ENCODE peak calls at places on chromosome 11, in nine cellular contexts. One of them, this sample, is unnamed.
A peak's percentile ranks its signal among the peaks of the same experiment; 100 is the strongest.

GRCh38 chr11:34168642-34169051 is 63.2 kb downstream of the NAT10 start:
- DNase-seq in fibroblast of lung: peak; percentile 69
- DNase-seq in progenitor cell of endocrine pancreas: no peak
- DNase-seq in psoas muscle: no peak
- DNase-seq in retinal pigment epithelial cell: no peak
- DNase-seq in AG10803: peak; percentile 30
- DNase-seq in Caco-2: no peak
- DNase-seq in bronchial epithelial cell: no peak
- DNase-seq in keratinocyte: no peak
- DNase-seq in this sample: no peak

GRCh38 chr11:114026355-114026754 is 33.2 kb upstream of the ZBTB16 start:
- DNase-seq in fibroblast of lung: peak; percentile 6
- DNase-seq in progenitor cell of endocrine pancreas: no peak
- DNase-seq in psoas muscle: no peak
- DNase-seq in retinal pigment epithelial cell: no peak
- DNase-seq in AG10803: no peak
- DNase-seq in Caco-2: peak; percentile 53
- DNase-seq in bronchial epithelial cell: peak; percentile 9
- DNase-seq in keratinocyte: no peak
- DNase-seq in this sample: peak; percentile 51

GRCh38 chr11:21820176-21820575 is 372.7 kb upstream of the ANO5 start:
- DNase-seq in fibroblast of lung: no peak
- DNase-seq in progenitor cell of endocrine pancreas: no peak
- DNase-seq in psoas muscle: no peak
- DNase-seq in retinal pigment epithelial cell: no peak
- DNase-seq in AG10803: no peak
- DNase-seq in Caco-2: no peak
- DNase-seq in bronchial epithelial cell: no peak
- DNase-seq in keratinocyte: no peak
- DNase-seq in this sample: no peak

GRCh38 chr11:132177106-132177505 is 806.7 kb downstream of the NTM start:
- DNase-seq in fibroblast of lung: peak; percentile 57
- DNase-seq in progenitor cell of endocrine pancreas: peak; percentile 23
- DNase-seq in psoas muscle: no peak
- DNase-seq in retinal pigment epithelial cell: peak; percentile 22
- DNase-seq in AG10803: peak; percentile 56
- DNase-seq in Caco-2: peak; percentile 43
- DNase-seq in bronchial epithelial cell: peak; percentile 53
- DNase-seq in keratinocyte: no peak
- DNase-seq in this sample: peak; percentile 81

GRCh38 chr11:7548659-7549283 is 35.0 kb downstream of the PPFIBP2 start:
- DNase-seq in fibroblast of lung: no peak
- DNase-seq in progenitor cell of endocrine pancreas: peak; percentile 26
- DNase-seq in psoas muscle: no peak
- DNase-seq in retinal pigment epithelial cell: no peak
- DNase-seq in AG10803: no peak
- DNase-seq in Caco-2: peak; percentile 70
- DNase-seq in bronchial epithelial cell: no peak
- DNase-seq in keratinocyte: no peak
- DNase-seq in this sample: peak; percentile 46

GRCh38 chr11:102062106-102062505 is 14.9 kb downstream of the CFAP300 start:
- DNase-seq in fibroblast of lung: no peak
- DNase-seq in progenitor cell of endocrine pancreas: no peak
- DNase-seq in psoas muscle: no peak
- DNase-seq in retinal pigment epithelial cell: no peak
- DNase-seq in AG10803: no peak
- DNase-seq in Caco-2: no peak
- DNase-seq in bronchial epithelial cell: no peak
- DNase-seq in keratinocyte: no peak
- DNase-seq in this sample: no peak

GRCh38 chr11:88709567-88709966 is 356.2 kb downstream of the GRM5 start:
- DNase-seq in fibroblast of lung: no peak
- DNase-seq in progenitor cell of endocrine pancreas: no peak
- DNase-seq in psoas muscle: no peak
- DNase-seq in retinal pigment epithelial cell: no peak
- DNase-seq in AG10803: no peak
- DNase-seq in Caco-2: no peak
- DNase-seq in bronchial epithelial cell: peak; percentile 83
- DNase-seq in keratinocyte: no peak
- DNase-seq in this sample: no peak

GRCh38 chr11:120125005-120125404 is 12.9 kb downstream of the TRIM29 start:
- DNase-seq in fibroblast of lung: peak; percentile 29
- DNase-seq in progenitor cell of endocrine pancreas: no peak
- DNase-seq in psoas muscle: peak; percentile 70
- DNase-seq in retinal pigment epithelial cell: no peak
- DNase-seq in AG10803: peak; percentile 26
- DNase-seq in Caco-2: no peak
- DNase-seq in bronchial epithelial cell: peak; percentile 76
- DNase-seq in keratinocyte: no peak
- DNase-seq in this sample: no peak

GRCh38 chr11:126530416-126530815 is 174.9 kb downstream of the ST3GAL4 start:
- DNase-seq in fibroblast of lung: no peak
- DNase-seq in progenitor cell of endocrine pancreas: no peak
- DNase-seq in psoas muscle: no peak
- DNase-seq in retinal pigment epithelial cell: no peak
- DNase-seq in AG10803: no peak
- DNase-seq in Caco-2: no peak
- DNase-seq in bronchial epithelial cell: no peak
- DNase-seq in keratinocyte: no peak
- DNase-seq in this sample: no peak

GRCh38 chr11:112555491-112556364 is 295.1 kb upstream of the PLET1 start:
- DNase-seq in fibroblast of lung: peak; percentile 3
- DNase-seq in progenitor cell of endocrine pancreas: peak; percentile 73
- DNase-seq in psoas muscle: peak; percentile 54
- DNase-seq in retinal pigment epithelial cell: no peak
- DNase-seq in AG10803: peak; percentile 27
- DNase-seq in Caco-2: peak; percentile 84
- DNase-seq in bronchial epithelial cell: peak; percentile 23
- DNase-seq in keratinocyte: no peak
- DNase-seq in this sample: peak; percentile 79

GRCh38 chr11:114318361-114318760 is 22.2 kb downstream of the NNMT start:
- DNase-seq in fibroblast of lung: no peak
- DNase-seq in progenitor cell of endocrine pancreas: no peak
- DNase-seq in psoas muscle: no peak
- DNase-seq in retinal pigment epithelial cell: no peak
- DNase-seq in AG10803: no peak
- DNase-seq in Caco-2: no peak
- DNase-seq in bronchial epithelial cell: no peak
- DNase-seq in keratinocyte: no peak
- DNase-seq in this sample: no peak

GRCh38 chr11:67083786-67084366 is 27.2 kb downstream of the RHOD start:
- DNase-seq in fibroblast of lung: no peak
- DNase-seq in progenitor cell of endocrine pancreas: no peak
- DNase-seq in psoas muscle: no peak
- DNase-seq in retinal pigment epithelial cell: no peak
- DNase-seq in AG10803: no peak
- DNase-seq in Caco-2: no peak
- DNase-seq in bronchial epithelial cell: no peak
- DNase-seq in keratinocyte: no peak
- DNase-seq in this sample: no peak

GRCh38 chr11:48207881-48208280 is 8.7 kb upstream of the OR4B1 start:
- DNase-seq in fibroblast of lung: no peak
- DNase-seq in progenitor cell of endocrine pancreas: no peak
- DNase-seq in psoas muscle: no peak
- DNase-seq in retinal pigment epithelial cell: no peak
- DNase-seq in AG10803: no peak
- DNase-seq in Caco-2: no peak
- DNase-seq in bronchial epithelial cell: no peak
- DNase-seq in keratinocyte: no peak
- DNase-seq in this sample: no peak

GRCh38 chr11:115202061-115202460 is 302.2 kb downstream of the CADM1 start:
- DNase-seq in fibroblast of lung: no peak
- DNase-seq in progenitor cell of endocrine pancreas: no peak
- DNase-seq in psoas muscle: no peak
- DNase-seq in retinal pigment epithelial cell: peak; percentile 54
- DNase-seq in AG10803: no peak
- DNase-seq in Caco-2: no peak
- DNase-seq in bronchial epithelial cell: no peak
- DNase-seq in keratinocyte: no peak
- DNase-seq in this sample: no peak

GRCh38 chr11:69007978-69008381 is 5.1 kb downstream of the MRGPRF start:
- DNase-seq in fibroblast of lung: peak; percentile 33
- DNase-seq in progenitor cell of endocrine pancreas: no peak
- DNase-seq in psoas muscle: no peak
- DNase-seq in retinal pigment epithelial cell: no peak
- DNase-seq in AG10803: no peak
- DNase-seq in Caco-2: peak; percentile 68
- DNase-seq in bronchial epithelial cell: no peak
- DNase-seq in keratinocyte: no peak
- DNase-seq in this sample: no peak

GRCh38 chr11:71080239-71081097 is 171.9 kb downstream of the SHANK2 start:
- DNase-seq in fibroblast of lung: peak; percentile 37
- DNase-seq in progenitor cell of endocrine pancreas: peak; percentile 17
- DNase-seq in psoas muscle: no peak
- DNase-seq in retinal pigment epithelial cell: peak; percentile 11
- DNase-seq in AG10803: peak; percentile 53
- DNase-seq in Caco-2: peak; percentile 85
- DNase-seq in bronchial epithelial cell: peak; percentile 60
- DNase-seq in keratinocyte: peak; percentile 1
- DNase-seq in this sample: peak; percentile 77

GRCh38 chr11:75558939-75559843 is 2.9 kb upstream of the SERPINH1 start:
- DNase-seq in fibroblast of lung: peak; percentile 89
- DNase-seq in progenitor cell of endocrine pancreas: no peak
- DNase-seq in psoas muscle: no peak
- DNase-seq in retinal pigment epithelial cell: no peak
- DNase-seq in AG10803: peak; percentile 87
- DNase-seq in Caco-2: peak; percentile 63
- DNase-seq in bronchial epithelial cell: no peak
- DNase-seq in keratinocyte: no peak
- DNase-seq in this sample: peak; percentile 97

GRCh38 chr11:107076832-107077231 is 58.6 kb upstream of the GUCY1A2 start:
- DNase-seq in fibroblast of lung: peak; percentile 10
- DNase-seq in progenitor cell of endocrine pancreas: no peak
- DNase-seq in psoas muscle: no peak
- DNase-seq in retinal pigment epithelial cell: no peak
- DNase-seq in AG10803: no peak
- DNase-seq in Caco-2: no peak
- DNase-seq in bronchial epithelial cell: no peak
- DNase-seq in keratinocyte: no peak
- DNase-seq in this sample: no peak

GRCh38 chr11:107078375-107078774 is 60.1 kb upstream of the GUCY1A2 start:
- DNase-seq in fibroblast of lung: no peak
- DNase-seq in progenitor cell of endocrine pancreas: no peak
- DNase-seq in psoas muscle: no peak
- DNase-seq in retinal pigment epithelial cell: no peak
- DNase-seq in AG10803: no peak
- DNase-seq in Caco-2: no peak
- DNase-seq in bronchial epithelial cell: peak; percentile 3
- DNase-seq in keratinocyte: no peak
- DNase-seq in this sample: no peak
- TF ChIP-seq CTCF in fibroblast of lung: no peak
- TF ChIP-seq CTCF in progenitor cell of endocrine pancreas: no peak
- TF ChIP-seq CTCF in psoas muscle: no peak
- TF ChIP-seq CTCF in retinal pigment epithelial cell: no peak
- TF ChIP-seq CTCF in AG10803: no peak
- TF ChIP-seq CTCF in Caco-2: peak; percentile 26
- TF ChIP-seq CTCF in bronchial epithelial cell: no peak
- TF ChIP-seq CTCF in keratinocyte: peak; percentile 26
- TF ChIP-seq CTCF in this sample: no peak

DNA sequence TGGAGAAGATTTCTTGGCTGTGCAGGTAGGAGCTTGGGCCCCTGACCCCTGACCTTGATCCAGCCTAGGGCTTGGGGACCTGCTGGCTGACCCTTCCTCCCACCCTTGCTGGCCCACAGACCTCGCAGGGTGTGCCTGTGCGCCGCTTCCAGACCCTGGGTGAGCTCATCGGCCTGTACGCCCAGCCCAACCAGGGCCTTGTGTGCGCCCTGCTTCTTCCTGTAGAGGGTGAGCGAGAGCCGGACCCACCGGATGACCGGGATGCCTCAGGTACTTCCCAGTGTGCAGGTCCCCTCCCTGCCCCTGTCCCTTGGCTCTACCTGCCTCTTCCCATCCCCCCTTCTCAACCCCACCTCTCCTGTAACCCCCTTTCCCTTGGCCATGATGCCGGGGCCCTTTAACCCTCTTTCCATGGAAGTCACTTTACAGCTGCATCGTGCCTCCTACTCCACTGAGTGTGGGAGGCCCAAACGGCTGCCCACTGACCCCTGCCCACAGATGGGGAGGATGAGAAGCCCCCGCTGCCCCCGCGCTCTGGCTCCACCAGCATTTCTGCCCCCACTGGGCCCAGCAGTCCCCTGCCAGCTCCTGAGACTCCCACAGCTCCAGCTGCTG is 3.8 kb downstream of the INPPL1 start:
- DNase-seq in fibroblast of lung: no peak
- DNase-seq in progenitor cell of endocrine pancreas: no peak
- DNase-seq in psoas muscle: no peak
- DNase-seq in retinal pigment epithelial cell: no peak
- DNase-seq in AG10803: no peak
- DNase-seq in Caco-2: no peak
- DNase-seq in bronchial epithelial cell: no peak
- DNase-seq in keratinocyte: no peak
- DNase-seq in this sample: no peak
- TF ChIP-seq CTCF in fibroblast of lung: peak; percentile 5
- TF ChIP-seq CTCF in progenitor cell of endocrine pancreas: peak; percentile 16
- TF ChIP-seq CTCF in psoas muscle: no peak
- TF ChIP-seq CTCF in retinal pigment epithelial cell: peak; percentile 30
- TF ChIP-seq CTCF in AG10803: no peak
- TF ChIP-seq CTCF in Caco-2: no peak
- TF ChIP-seq CTCF in bronchial epithelial cell: peak; percentile 48
- TF ChIP-seq CTCF in keratinocyte: no peak
- TF ChIP-seq CTCF in this sample: peak; percentile 12

DNA sequence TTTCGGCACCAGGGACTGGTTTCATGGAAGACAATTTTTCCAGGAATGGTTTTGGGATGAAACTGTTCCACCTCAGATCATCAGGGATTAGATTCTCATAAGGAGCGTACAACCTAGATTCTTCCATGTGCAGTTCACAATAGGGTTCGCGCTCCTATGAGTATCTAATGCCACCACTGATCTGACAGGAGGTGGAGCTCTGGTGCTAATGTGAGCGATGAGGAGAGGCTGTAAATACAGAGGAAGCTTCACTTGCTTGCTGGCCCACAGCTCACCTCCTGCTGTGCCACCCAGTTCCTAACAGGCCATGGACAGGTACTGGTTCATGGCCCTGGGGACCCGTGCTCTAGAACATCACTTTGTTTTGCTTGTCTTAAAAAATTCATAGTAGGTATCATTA is 41.8 kb upstream of the AMPD3 start:
- DNase-seq in fibroblast of lung: no peak
- DNase-seq in progenitor cell of endocrine pancreas: no peak
- DNase-seq in psoas muscle: no peak
- DNase-seq in retinal pigment epithelial cell: no peak
- DNase-seq in AG10803: no peak
- DNase-seq in Caco-2: no peak
- DNase-seq in bronchial epithelial cell: peak; percentile 35
- DNase-seq in keratinocyte: no peak
- DNase-seq in this sample: peak; percentile 26
- TF ChIP-seq CTCF in fibroblast of lung: peak; percentile 14
- TF ChIP-seq CTCF in progenitor cell of endocrine pancreas: no peak
- TF ChIP-seq CTCF in psoas muscle: no peak
- TF ChIP-seq CTCF in retinal pigment epithelial cell: peak; percentile 25
- TF ChIP-seq CTCF in AG10803: no peak
- TF ChIP-seq CTCF in Caco-2: no peak
- TF ChIP-seq CTCF in bronchial epithelial cell: no peak
- TF ChIP-seq CTCF in keratinocyte: peak; percentile 53
- TF ChIP-seq CTCF in this sample: peak; percentile 12

GRCh38 chr11:12099132-12099873 is 11.1 kb upstream of the MICAL2 start:
- DNase-seq in fibroblast of lung: no peak
- DNase-seq in progenitor cell of endocrine pancreas: no peak
- DNase-seq in psoas muscle: no peak
- DNase-seq in retinal pigment epithelial cell: no peak
- DNase-seq in AG10803: no peak
- DNase-seq in Caco-2: no peak
- DNase-seq in bronchial epithelial cell: no peak
- DNase-seq in keratinocyte: no peak
- DNase-seq in this sample: no peak
- TF ChIP-seq CTCF in fibroblast of lung: peak; percentile 17
- TF ChIP-seq CTCF in progenitor cell of endocrine pancreas: peak; percentile 9
- TF ChIP-seq CTCF in psoas muscle: no peak
- TF ChIP-seq CTCF in retinal pigment epithelial cell: peak; percentile 4
- TF ChIP-seq CTCF in AG10803: peak; percentile 4
- TF ChIP-seq CTCF in Caco-2: no peak
- TF ChIP-seq CTCF in bronchial epithelial cell: no peak
- TF ChIP-seq CTCF in keratinocyte: no peak
- TF ChIP-seq CTCF in this sample: peak; percentile 22

This sample was measured in cardiac muscle cell.